ENCODE peak calls at places on chromosomes 7 and 10, in four cellular contexts. M is H9, J is H1, P is trophoblast cell. H is an unnamed sample. For H3K79me2, the result is how much of the 10 kb centered on the place peaks cover.

GRCh38 chr10:52755297-52756062 is 17.1 kb downstream of the MBL2 start:
- DNase-seq in M (no peak), J (no peak), P (peak), H (no peak)

GRCh38 chr7:111931016-111931517 is 275.1 kb downstream of the DOCK4 start:
- DNase-seq in M (peak), J (no peak), P (no peak), H (peak)

GRCh38 chr7:134307320-134307719 is 9.4 kb downstream of the SLC35B4 start:
- DNase-seq in M (no peak), J (no peak), P (no peak), H (no peak)

GRCh38 chr10:84510121-84510520 is 181.7 kb downstream of the CCSER2 start:
- DNase-seq in M (no peak), J (no peak), P (peak), H (peak)

GRCh38 chr10:52993109-52993508 is 220.5 kb upstream of the MBL2 start:
- DNase-seq in M (no peak), J (no peak), P (no peak), H (no peak)

GRCh38 chr10:1377756-1378397 is 321.7 kb downstream of the WDR37 start:
- DNase-seq in M (no peak), J (no peak), P (no peak), H (no peak)

GRCh38 chr10:117090831-117091230 is 47.2 kb downstream of the VAX1 start:
- DNase-seq in M (no peak), J (no peak), P (no peak), H (no peak)

GRCh38 chr7:84362828-84363227 is 168.2 kb upstream of the SEMA3A start:
- DNase-seq in M (no peak), J (no peak), P (no peak), H (no peak)

GRCh38 chr10:89954787-89955566 is 253.6 kb downstream of the KIF20B start:
- DNase-seq in M (no peak), J (no peak), P (peak), H (no peak)

GRCh38 chr10:114632869-114633715 is 25.0 kb downstream of the ABLIM1 start:
- DNase-seq in M (no peak), J (no peak), P (peak), H (peak)

GRCh38 chr7:55086413-55087201 is 67.8 kb downstream of the EGFR start:
- DNase-seq in M (no peak), J (no peak), P (no peak), H (no peak)

GRCh38 chr10:96271017-96271815 is at the start of gene BLNK:
- DNase-seq in M (no peak), J (no peak), P (peak), H (no peak)

GRCh38 chr7:150503155-150503554 is 11.5 kb upstream of the GIMAP7 start:
- DNase-seq in M (no peak), J (no peak), P (no peak), H (no peak)

GRCh38 chr7:3063016-3063753 is 19.5 kb upstream of the CARD11 start:
- DNase-seq in M (no peak), J (no peak), P (no peak), H (no peak)

GRCh38 chr10:9342865-9343450 is 1288.5 kb downstream of the GATA3 start:
- DNase-seq in M (no peak), J (no peak), P (peak), H (peak)

GRCh38 chr10:72814134-72814790 is 79.3 kb upstream of the OIT3 start:
- DNase-seq in M (no peak), J (no peak), P (no peak), H (no peak)

GRCh38 chr7:92614586-92615237 is 24.5 kb upstream of the FAM133B start:
- DNase-seq in M (no peak), J (no peak), P (no peak), H (no peak)

GRCh38 chr10:92291921-92292860 is 1.2 kb downstream of the MARCHF5 start:
- DNase-seq in M (no peak), J (no peak), P (peak), H (peak)

GRCh38 chr10:122113161-122113944 is 124.4 kb downstream of the TACC2 start:
- DNase-seq in M (peak), J (no peak), P (peak), H (peak)

GRCh38 chr10:30782543-30783461 is 153.2 kb upstream of the LYZL2 start:
- DNase-seq in M (no peak), J (no peak), P (peak), H (peak)

GRCh38 chr7:143041346-143041745 is 10.8 kb upstream of the OR6V1 start:
- DNase-seq in M (no peak), J (no peak), P (peak), H (no peak)

DNA sequence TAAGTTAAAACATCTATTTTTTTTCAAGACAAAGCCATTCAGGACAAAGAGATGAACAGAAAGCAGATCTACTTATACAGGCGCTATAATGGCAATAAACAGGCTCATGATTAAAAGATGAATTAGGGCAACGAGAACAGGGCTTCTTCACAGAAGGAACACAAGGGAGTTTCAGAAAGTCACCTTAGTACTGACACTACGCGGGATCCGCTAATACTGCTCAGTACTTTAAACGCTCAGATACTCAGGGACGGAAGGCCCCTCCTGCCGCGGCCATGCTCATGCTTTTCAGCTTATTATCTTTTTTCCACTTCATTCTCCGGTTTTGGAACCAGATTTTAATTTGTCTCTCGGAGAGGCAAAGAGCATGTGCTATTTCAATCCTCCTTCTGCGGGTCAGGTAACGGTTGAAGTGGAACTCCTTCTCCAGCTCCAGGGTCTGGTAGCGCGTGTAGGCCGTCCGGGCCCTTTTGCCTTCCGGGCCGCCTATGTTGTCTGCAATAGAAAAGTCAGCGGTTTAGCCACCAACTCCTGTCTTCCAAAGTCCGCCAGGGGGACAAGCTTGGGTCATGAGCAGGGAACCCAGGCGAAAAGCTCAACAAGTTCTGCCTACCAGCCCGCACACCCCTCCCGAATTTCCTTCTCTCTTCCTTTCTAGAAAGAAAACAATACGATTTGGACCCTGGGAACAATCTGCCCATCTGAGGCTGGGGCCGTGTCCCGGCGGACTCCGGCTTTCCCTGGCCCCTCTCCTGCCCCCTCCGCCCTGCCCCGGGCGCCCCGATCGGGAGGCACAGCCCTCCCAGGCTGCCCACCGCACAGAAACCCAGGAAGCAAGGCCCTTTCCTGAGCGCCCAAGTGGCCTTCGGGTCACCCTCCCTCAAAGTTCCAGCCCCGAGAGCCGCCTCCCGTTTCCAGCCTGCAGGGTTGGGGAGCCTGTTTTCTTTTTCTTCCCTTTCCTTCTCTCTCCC is 1.6 kb downstream of the HOXA5 start:
- DNase-seq in M (peak), J (no peak), P (peak), H (peak)
- H3K79me2 ChIP-seq in M (under half), J (under half), P (under half), H (under half)

GRCh38 chr7:87220026-87220733 is 648 bp upstream of the TMEM243 start:
- DNase-seq in M (peak), J (peak), P (peak), H (peak)
- H3K4ac ChIP-seq in M (no peak), J (no peak), P (peak), H (peak)

DNA sequence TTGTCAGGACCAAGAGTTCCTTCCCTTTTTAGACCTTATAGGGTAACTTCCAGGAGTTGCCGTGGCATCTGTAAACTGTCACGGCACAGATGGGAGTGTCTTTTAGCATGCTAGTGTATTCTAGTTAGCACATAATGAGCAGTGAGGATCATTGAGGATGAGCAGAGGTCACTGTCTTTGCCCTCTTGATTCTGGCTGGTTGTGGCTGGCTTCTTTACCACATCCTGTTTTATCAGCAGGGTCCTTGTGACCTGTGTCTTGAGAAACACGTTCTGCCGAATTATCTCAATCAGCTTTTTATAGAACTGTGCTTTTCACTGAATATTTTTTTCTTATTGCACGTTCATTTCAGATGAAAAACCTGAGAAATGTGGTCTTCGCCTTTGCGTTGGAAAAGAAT is 41.5 kb downstream of the MINPP1 start:
- DNase-seq in M (no peak), J (no peak), P (peak), H (peak)
- H3K79me2 ChIP-seq in M (under half), J (under half), P (under half), H (under half)

GRCh38 chr7:41058986-41059741 is 643.7 kb downstream of the INHBA start:
- DNase-seq in M (peak), J (peak), P (no peak), H (peak)

GRCh38 chr7:41052736-41053135 is 650.2 kb downstream of the INHBA start:
- DNase-seq in M (no peak), J (no peak), P (no peak), H (peak)

GRCh38 chr7:41053830-41054229 is 649.1 kb downstream of the INHBA start:
- DNase-seq in M (no peak), J (no peak), P (no peak), H (no peak)

GRCh38 chr7:41051525-41051924 is 651.4 kb downstream of the INHBA start:
- DNase-seq in M (no peak), J (no peak), P (no peak), H (no peak)

DNA sequence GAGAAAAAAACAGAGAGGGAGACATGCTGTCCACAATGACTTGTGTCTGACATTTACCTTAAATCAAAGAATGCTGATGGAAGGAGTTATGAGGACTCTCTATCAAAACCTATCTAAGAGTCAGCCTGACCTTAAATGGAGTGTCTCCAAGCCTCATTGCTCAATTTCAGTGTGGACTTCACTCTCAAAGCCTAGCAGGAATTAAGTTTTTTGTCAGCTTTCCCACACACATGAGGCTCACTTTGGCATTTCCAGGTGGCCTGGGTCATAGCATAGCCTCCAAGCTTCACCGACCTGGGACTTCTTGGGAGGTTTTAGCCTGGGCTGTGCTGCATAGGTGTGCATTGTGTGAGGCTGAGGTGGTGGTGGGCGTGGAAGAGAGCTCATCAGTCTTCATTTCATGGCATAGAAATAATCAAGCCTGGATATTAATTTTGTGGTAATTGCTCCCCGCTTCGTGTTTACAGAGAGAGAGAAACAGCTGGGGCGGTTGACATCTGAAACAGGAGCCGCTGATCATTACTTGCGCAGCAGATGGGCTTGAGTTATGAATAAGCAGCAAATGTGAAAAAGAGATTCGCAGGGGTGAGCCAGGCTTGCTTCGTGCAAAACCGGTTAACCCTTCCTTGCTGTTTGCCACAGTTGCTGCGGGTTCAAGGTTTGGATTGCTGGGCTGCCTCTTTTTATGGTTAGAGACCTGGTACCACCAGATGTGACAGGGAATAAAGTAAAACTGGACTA is 647.8 kb downstream of the INHBA start:
- DNase-seq in M (no peak), J (no peak), P (no peak), H (no peak)
- H3K4ac ChIP-seq in M (no peak), J (no peak), P (no peak), H (no peak)

GRCh38 chr7:101853684-101854083 is 36.3 kb downstream of the CUX1 start:
- DNase-seq in M (no peak), J (no peak), P (no peak), H (no peak)

GRCh38 chr7:101856488-101857357 is 39.3 kb downstream of the CUX1 start:
- DNase-seq in M (peak), J (no peak), P (peak), H (peak)

GRCh38 chr7:101857358-101857794 is 40.0 kb downstream of the CUX1 start:
- DNase-seq in M (no peak), J (no peak), P (no peak), H (no peak)

GRCh38 chr7:101858437-101859385 is 41.3 kb downstream of the CUX1 start:
- DNase-seq in M (no peak), J (no peak), P (no peak), H (no peak)

GRCh38 chr7:101854084-101854865 is 36.8 kb downstream of the CUX1 start:
- DNase-seq in M (no peak), J (no peak), P (no peak), H (no peak)
- H3K79me2 ChIP-seq in M (half or more), J (under half), P (under half), H (half or more)

DNA sequence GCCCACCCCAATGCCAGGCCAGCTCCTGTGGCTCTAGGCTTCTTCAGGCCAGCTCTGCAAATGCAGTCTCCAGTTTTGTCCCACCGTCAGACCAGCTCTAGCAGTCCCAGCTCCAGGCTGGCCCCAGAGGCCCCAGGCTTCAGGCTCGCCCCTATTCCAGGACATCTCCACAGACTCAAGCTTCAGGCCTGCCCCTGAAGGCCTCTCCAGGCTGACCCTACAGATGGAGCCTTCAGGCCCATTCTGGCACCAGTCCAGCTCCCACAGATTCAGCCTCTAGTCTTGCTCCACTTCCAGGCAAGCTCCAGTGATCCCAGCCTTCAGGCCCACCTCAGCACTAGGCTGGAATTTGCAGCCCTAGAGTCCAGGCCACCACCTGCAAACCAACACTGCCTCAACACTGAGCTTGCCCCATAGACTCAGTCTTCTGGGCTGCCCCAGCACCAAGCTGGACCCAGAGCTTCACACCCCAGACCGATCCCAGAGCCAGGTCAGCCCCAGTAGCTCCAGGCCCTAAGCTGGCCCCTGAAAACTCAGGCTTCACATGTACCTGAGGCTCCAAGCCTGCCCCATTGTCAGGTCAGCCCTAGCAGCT is 170.2 kb downstream of the ITGB1 start:
- DNase-seq in M (no peak), J (no peak), P (no peak), H (no peak)
- H3K4ac ChIP-seq in M (no peak), J (no peak), P (no peak), H (no peak)

GRCh38 chr10:124653311-124653710 is 90.9 kb downstream of the FAM53B start:
- DNase-seq in M (no peak), J (no peak), P (no peak), H (no peak)
- H3K79me2 ChIP-seq in M (under half), J (under half), P (under half), H (under half)

DNA sequence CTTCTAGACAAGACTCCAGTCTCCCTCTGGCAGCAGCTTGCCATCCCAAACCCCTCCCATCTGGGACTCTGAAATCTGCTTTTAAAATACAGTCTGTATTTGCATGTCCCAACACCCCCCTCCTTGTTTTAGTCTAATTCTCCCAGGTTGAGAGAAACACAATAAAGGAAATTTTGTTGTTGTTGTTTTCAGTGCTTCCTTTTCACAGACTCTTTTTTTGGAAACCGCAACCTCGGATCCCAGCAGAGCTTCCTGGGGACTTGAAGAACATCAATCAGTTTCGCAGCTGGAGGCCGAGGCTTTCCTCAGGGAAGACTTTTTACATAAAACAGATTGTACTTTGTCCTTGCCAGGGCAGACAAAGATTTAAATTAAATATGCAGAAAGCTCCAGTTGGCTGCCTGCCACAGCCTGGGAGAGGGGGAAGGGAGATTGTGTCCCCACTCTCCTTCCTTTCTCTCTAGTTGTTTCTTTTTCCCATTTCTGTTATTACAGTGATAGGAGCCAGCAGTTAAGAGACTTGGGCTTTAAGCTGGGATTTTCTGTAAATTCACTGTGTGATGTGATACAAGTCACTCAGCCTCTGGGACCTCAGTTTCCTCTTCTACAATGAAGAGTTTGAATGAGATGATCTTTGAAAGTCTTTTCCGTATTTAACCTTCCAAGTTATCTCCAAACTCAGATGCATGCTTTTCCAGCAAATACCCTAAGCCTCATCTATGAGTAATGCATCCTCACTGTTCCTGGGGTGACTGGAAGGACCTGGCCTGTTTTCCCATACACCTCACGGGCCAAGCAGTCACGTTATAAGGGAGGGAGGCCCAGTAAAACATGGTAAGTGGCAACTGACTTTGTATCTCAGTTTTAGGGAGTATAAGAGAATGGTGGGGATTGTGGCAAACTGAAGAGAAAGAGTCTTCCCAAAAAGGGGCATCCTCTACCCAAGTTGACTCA is 192.3 kb downstream of the REEP3 start:
- DNase-seq in M (peak), J (peak), P (no peak), H (peak)
- H3K4ac ChIP-seq in M (no peak), J (peak), P (no peak), H (peak)